ENCODE peak calls at places on chromosomes 4 and X, in nine cellular contexts. J is upper lobe of right lung, N is H9, H is HepG2, Q is psoas muscle, Z is pancreas, B is uterus, X is mesendoderm, C is ovary. A is an unnamed sample. For H3K4me1, the result is how much of the 10 kb centered on the place peaks cover.

GRCh38 chr4:38365748-38366310 is 298.2 kb upstream of the KLF3 start:
- DNase-seq in J (no peak), N (no peak), H (peak), Q (no peak), Z (no peak), B (no peak), X (no peak), C (no peak), A (no peak)

GRCh38 chr4:14787894-14788293 is 214.4 kb upstream of the CPEB2 start:
- DNase-seq in J (no peak), N (peak), H (no peak), Q (no peak), Z (no peak), B (no peak), X (peak), C (no peak), A (no peak)

GRCh38 chr4:5045099-5045498 is 6.2 kb upstream of the STK32B start:
- DNase-seq in J (no peak), N (no peak), H (no peak), Q (no peak), Z (no peak), B (no peak), X (peak), C (no peak), A (no peak)

GRCh38 chrX:13059676-13060499 is 15.5 kb upstream of the FAM9C start:
- DNase-seq in J (no peak), N (no peak), H (no peak), Q (no peak), Z (peak), B (no peak), X (peak), C (no peak), A (no peak)

GRCh38 chr4:2054217-2054616 is 4.9 kb upstream of the NAT8L start:
- DNase-seq in J (peak), N (no peak), H (no peak), Q (no peak), Z (no peak), B (no peak), X (no peak), C (no peak), A (no peak)

GRCh38 chr4:150949342-150949741 is 65.7 kb downstream of the LRBA start:
- DNase-seq in J (no peak), N (no peak), H (no peak), Q (no peak), Z (no peak), B (no peak), X (no peak), C (no peak), A (no peak)

GRCh38 chr4:100738388-100739165 is 220.8 kb upstream of the EMCN start:
- DNase-seq in J (no peak), N (no peak), H (no peak), Q (no peak), Z (no peak), B (no peak), X (peak), C (no peak), A (peak)

GRCh38 chr4:162706051-162706450 is 460.6 kb downstream of the NAF1 start:
- DNase-seq in J (no peak), N (no peak), H (no peak), Q (no peak), Z (no peak), B (no peak), X (no peak), C (no peak), A (no peak)

GRCh38 chrX:101079223-101079622 is 544 bp downstream of the TMEM35A start:
- DNase-seq in J (no peak), N (no peak), H (no peak), Q (no peak), Z (no peak), B (no peak), X (no peak), C (no peak), A (no peak)

GRCh38 chrX:115378471-115378870 is 89.0 kb downstream of the LUZP4 start:
- DNase-seq in J (no peak), N (no peak), H (no peak), Q (no peak), Z (no peak), B (no peak), X (no peak), C (no peak), A (no peak)

GRCh38 chrX:44903842-44904530 is 31.0 kb downstream of the KDM6A start:
- DNase-seq in J (no peak), N (no peak), H (no peak), Q (no peak), Z (no peak), B (no peak), X (no peak), C (no peak), A (no peak)

GRCh38 chrX:39759526-39760224 is 338.1 kb downstream of the BCOR start:
- DNase-seq in J (peak), N (no peak), H (no peak), Q (no peak), Z (peak), B (peak), X (no peak), C (peak), A (peak)

GRCh38 chr4:155854597-155855226 is 11.4 kb downstream of the ASIC5 start:
- DNase-seq in J (no peak), N (no peak), H (no peak), Q (no peak), Z (no peak), B (no peak), X (no peak), C (no peak), A (no peak)

GRCh38 chr4:137267024-137267423 is 265.3 kb downstream of the PCDH18 start:
- DNase-seq in J (no peak), N (no peak), H (no peak), Q (no peak), Z (no peak), B (no peak), X (no peak), C (no peak), A (no peak)

GRCh38 chr4:2296621-2297601 is 35.0 kb upstream of the MXD4 start:
- DNase-seq in J (peak), N (peak), H (no peak), Q (no peak), Z (no peak), B (no peak), X (no peak), C (no peak), A (peak)

GRCh38 chrX:45699158-45699557 is 498.5 kb upstream of the DIPK2B start:
- DNase-seq in J (no peak), N (no peak), H (peak), Q (no peak), Z (no peak), B (no peak), X (no peak), C (no peak), A (no peak)

GRCh38 chr4:72468904-72469502 is 100.0 kb downstream of the ADAMTS3 start:
- DNase-seq in J (no peak), N (no peak), H (peak), Q (no peak), Z (no peak), B (no peak), X (peak), C (no peak), A (no peak)

GRCh38 chr4:135240796-135241195 is 1039.2 kb upstream of the PABPC4L start:
- DNase-seq in J (no peak), N (no peak), H (no peak), Q (no peak), Z (no peak), B (no peak), X (peak), C (no peak), A (no peak)

GRCh38 chrX:107629533-107629909 is 1.2 kb downstream of the PRPS1 start:
- DNase-seq in J (no peak), N (no peak), H (peak), Q (no peak), Z (no peak), B (no peak), X (peak), C (no peak), A (no peak)

GRCh38 chr4:142404191-142404611 is 441.9 kb downstream of the INPP4B start:
- DNase-seq in J (no peak), N (no peak), H (no peak), Q (peak), Z (no peak), B (peak), X (no peak), C (no peak), A (no peak)

GRCh38 chrX:34063616-34064015 is 68.5 kb downstream of the FAM47A start:
- DNase-seq in J (no peak), N (no peak), H (no peak), Q (no peak), Z (no peak), B (no peak), X (no peak), C (no peak), A (no peak)

GRCh38 chr4:17559709-17560048 is 17.3 kb upstream of the LAP3 start:
- DNase-seq in J (no peak), N (no peak), H (no peak), Q (no peak), Z (no peak), B (no peak), X (no peak), C (no peak), A (no peak)

GRCh38 chr4:109611045-109611616 is 51.1 kb downstream of the MCUB start:
- DNase-seq in J (no peak), N (no peak), H (peak), Q (no peak), Z (no peak), B (no peak), X (peak), C (no peak), A (no peak)

GRCh38 chr4:39950861-39951481 is 26.7 kb downstream of the PDS5A start:
- DNase-seq in J (no peak), N (peak), H (no peak), Q (no peak), Z (no peak), B (no peak), X (no peak), C (no peak), A (no peak)

GRCh38 chr4:127240721-127241120 is 392.0 kb upstream of the INTU start:
- DNase-seq in J (no peak), N (no peak), H (no peak), Q (no peak), Z (no peak), B (no peak), X (no peak), C (no peak), A (no peak)

GRCh38 chr4:30330894-30331652 is 389.1 kb upstream of the PCDH7 start:
- DNase-seq in J (no peak), N (peak), H (no peak), Q (no peak), Z (no peak), B (no peak), X (peak), C (no peak), A (no peak)

GRCh38 chrX:10608099-10608498 is 12.3 kb downstream of the MID1 start:
- DNase-seq in J (no peak), N (no peak), H (no peak), Q (no peak), Z (no peak), B (no peak), X (no peak), C (no peak), A (no peak)

GRCh38 chrX:37644381-37645305 is 40.9 kb upstream of the XK start:
- DNase-seq in J (no peak), N (no peak), H (no peak), Q (no peak), Z (no peak), B (no peak), X (no peak), C (no peak), A (no peak)

GRCh38 chr4:20256381-20256881 is 4.7 kb downstream of the SLIT2 start:
- DNase-seq in J (no peak), N (no peak), H (no peak), Q (no peak), Z (no peak), B (no peak), X (no peak), C (no peak), A (no peak)

GRCh38 chr4:161704653-161705052 is 459.1 kb downstream of the FSTL5 start:
- DNase-seq in J (no peak), N (no peak), H (no peak), Q (no peak), Z (no peak), B (no peak), X (peak), C (no peak), A (no peak)

GRCh38 chrX:5380426-5380825 is 848.2 kb downstream of the NLGN4X start:
- DNase-seq in J (no peak), N (no peak), H (no peak), Q (no peak), Z (no peak), B (no peak), X (peak), C (no peak), A (no peak)

GRCh38 chrX:7164174-7164573 is 16.2 kb upstream of the PUDP start:
- DNase-seq in J (no peak), N (no peak), H (no peak), Q (no peak), Z (no peak), B (no peak), X (peak), C (no peak), A (no peak)

GRCh38 chr4:6010789-6011188 is 7.4 kb downstream of the C4orf50 start:
- DNase-seq in J (no peak), N (no peak), H (no peak), Q (no peak), Z (no peak), B (no peak), X (no peak), C (no peak), A (no peak)

GRCh38 chr4:52203351-52203750 is 152.2 kb downstream of the SPATA18 start:
- DNase-seq in J (no peak), N (no peak), H (no peak), Q (no peak), Z (no peak), B (no peak), X (no peak), C (no peak), A (no peak)

GRCh38 chr4:4480205-4480604 is 61.6 kb downstream of the STX18 start:
- DNase-seq in J (no peak), N (peak), H (no peak), Q (no peak), Z (no peak), B (no peak), X (peak), C (no peak), A (no peak)

GRCh38 chr4:119130365-119131065 is 5.1 kb upstream of the MYOZ2 start:
- DNase-seq in J (no peak), N (no peak), H (no peak), Q (no peak), Z (no peak), B (no peak), X (no peak), C (no peak), A (no peak)

GRCh38 chrX:13923845-13924244 is 105.8 kb downstream of the GEMIN8 start:
- DNase-seq in J (no peak), N (no peak), H (no peak), Q (no peak), Z (peak), B (no peak), X (no peak), C (no peak), A (no peak)

GRCh38 chr4:102174800-102175199 is 170.5 kb downstream of the SLC39A8 start:
- DNase-seq in J (no peak), N (no peak), H (no peak), Q (no peak), Z (no peak), B (no peak), X (no peak), C (no peak), A (no peak)

GRCh38 chr4:56388311-56388710 is 1.0 kb upstream of the AASDH start:
- DNase-seq in J (no peak), N (no peak), H (no peak), Q (no peak), Z (no peak), B (no peak), X (no peak), C (no peak), A (no peak)
- H3K27ac ChIP-seq in J (peak), N (no peak), H (peak), Q (peak), Z (no peak), B (no peak), X (no peak), C (no peak), A (peak)

GRCh38 chr4:177393236-177393635 is 49.0 kb downstream of the AGA start:
- DNase-seq in J (no peak), N (no peak), H (no peak), Q (no peak), Z (no peak), B (no peak), X (no peak), C (no peak), A (no peak)

GRCh38 chr4:177396352-177396751 is 45.9 kb downstream of the AGA start:
- DNase-seq in J (no peak), N (no peak), H (no peak), Q (no peak), Z (no peak), B (no peak), X (no peak), C (no peak), A (no peak)

GRCh38 chr4:177386416-177386815 is 55.8 kb downstream of the AGA start:
- DNase-seq in J (no peak), N (no peak), H (no peak), Q (no peak), Z (no peak), B (no peak), X (no peak), C (no peak), A (no peak)

GRCh38 chr4:177391287-177391686 is 51.0 kb downstream of the AGA start:
- DNase-seq in J (no peak), N (no peak), H (no peak), Q (no peak), Z (no peak), B (no peak), X (no peak), C (no peak), A (no peak)

GRCh38 chr4:177391953-177392352 is 50.3 kb downstream of the AGA start:
- DNase-seq in J (no peak), N (no peak), H (peak), Q (no peak), Z (no peak), B (no peak), X (no peak), C (no peak), A (no peak)
- H3K4me1 ChIP-seq in J (under half), N (under half), H (under half), Q (under half), Z (under half), B (under half), X (under half), C (under half), A (under half)

DNA sequence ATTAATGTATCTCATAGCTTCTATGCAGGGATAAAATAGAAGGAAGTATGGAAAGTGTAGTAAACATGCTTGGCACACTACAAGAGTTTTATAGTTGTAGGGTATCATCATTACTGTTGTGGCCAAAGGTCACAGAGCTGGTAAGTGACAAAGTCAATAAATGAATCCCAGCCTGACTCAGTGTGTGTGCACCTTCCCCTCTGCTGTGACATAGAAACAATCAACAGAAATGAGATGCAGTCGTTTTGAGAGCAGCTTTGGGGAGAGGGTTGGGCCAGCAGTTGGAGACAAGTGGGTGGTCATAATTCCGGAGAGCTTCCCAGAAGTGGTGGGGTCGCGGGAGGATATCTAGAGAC is 82.4 kb upstream of the RBPJ start:
- DNase-seq in J (no peak), N (no peak), H (peak), Q (no peak), Z (no peak), B (no peak), X (no peak), C (no peak), A (no peak)
- H3K27ac ChIP-seq in J (no peak), N (no peak), H (no peak), Q (peak), Z (no peak), B (no peak), X (no peak), C (no peak), A (peak)

GRCh38 chrX:103845165-103845653 is 13.2 kb upstream of the RAB9B start:
- DNase-seq in J (peak), N (peak), H (peak), Q (peak), Z (peak), B (peak), X (peak), C (peak), A (peak)
- H3K4me1 ChIP-seq in J (under half), N (under half), H (under half), Q (under half), Z (under half), B (under half), X (under half), C (under half), A (under half)